ENCODE peak calls at places on chromosomes 12 and 14, in eight cellular contexts. S is CD4-positive, CD25-positive, alpha-beta regulatory T cell; Z is Panc1; R is IMR-90; P is iPS DF 6.9; W is WERI-Rb-1; A is brain microvascular endothelial cell; L is SK-N-MC. Y is an unnamed sample. For H3K36me3, the result is how much of the 10 kb centered on the place peaks cover.

GRCh38 chr12:65779091-65779642 is 45.1 kb upstream of the HMGA2 start:
- DNase-seq in S (no peak), Z (peak), R (peak), P (no peak), W (no peak), A (peak), L (no peak), Y (no peak)

GRCh38 chr14:24630087-24630871 is 3.7 kb downstream of the GZMB start:
- DNase-seq in S (no peak), Z (no peak), R (no peak), P (no peak), W (no peak), A (no peak), L (no peak), Y (no peak)

GRCh38 chr12:26658991-26659390 is 174.0 kb downstream of the ITPR2 start:
- DNase-seq in S (no peak), Z (no peak), R (peak), P (no peak), W (no peak), A (no peak), L (no peak), Y (no peak)

GRCh38 chr14:52063107-52063506 is 5.8 kb downstream of the NID2 start:
- DNase-seq in S (no peak), Z (no peak), R (peak), P (no peak), W (no peak), A (no peak), L (no peak), Y (no peak)

GRCh38 chr12:9668141-9669018 is 1.1 kb upstream of the CLEC2D start:
- DNase-seq in S (no peak), Z (no peak), R (peak), P (no peak), W (no peak), A (peak), L (no peak), Y (no peak)

GRCh38 chr12:54388214-54389138 is 3.9 kb upstream of the ZNF385A start:
- DNase-seq in S (no peak), Z (no peak), R (no peak), P (no peak), W (no peak), A (no peak), L (peak), Y (no peak)

GRCh38 chr14:95055318-95055717 is 102.0 kb downstream of the DICER1 start:
- DNase-seq in S (no peak), Z (no peak), R (no peak), P (no peak), W (no peak), A (no peak), L (no peak), Y (no peak)

GRCh38 chr14:103867523-103867953 is 20.2 kb upstream of the PPP1R13B start:
- DNase-seq in S (no peak), Z (no peak), R (no peak), P (no peak), W (no peak), A (no peak), L (no peak), Y (peak)

GRCh38 chr14:31476131-31476917 is 11.5 kb downstream of the GPR33 start:
- DNase-seq in S (no peak), Z (no peak), R (no peak), P (no peak), W (no peak), A (no peak), L (no peak), Y (no peak)

GRCh38 chr14:92037989-92038388 is 1.9 kb downstream of the TRIP11 start:
- DNase-seq in S (no peak), Z (no peak), R (peak), P (no peak), W (no peak), A (no peak), L (no peak), Y (no peak)

GRCh38 chr14:100140452-100141132 is 18.9 kb downstream of the DEGS2 start:
- DNase-seq in S (no peak), Z (no peak), R (peak), P (no peak), W (no peak), A (no peak), L (no peak), Y (peak)

GRCh38 chr12:132740313-132740646 is 21.4 kb downstream of the ANKLE2 start:
- DNase-seq in S (no peak), Z (no peak), R (no peak), P (no peak), W (no peak), A (no peak), L (no peak), Y (no peak)
- H3K36me3 ChIP-seq in S (half or more), Z (under half), R (half or more), P (half or more), W (half or more), A (half or more), L (half or more), Y (half or more)

DNA sequence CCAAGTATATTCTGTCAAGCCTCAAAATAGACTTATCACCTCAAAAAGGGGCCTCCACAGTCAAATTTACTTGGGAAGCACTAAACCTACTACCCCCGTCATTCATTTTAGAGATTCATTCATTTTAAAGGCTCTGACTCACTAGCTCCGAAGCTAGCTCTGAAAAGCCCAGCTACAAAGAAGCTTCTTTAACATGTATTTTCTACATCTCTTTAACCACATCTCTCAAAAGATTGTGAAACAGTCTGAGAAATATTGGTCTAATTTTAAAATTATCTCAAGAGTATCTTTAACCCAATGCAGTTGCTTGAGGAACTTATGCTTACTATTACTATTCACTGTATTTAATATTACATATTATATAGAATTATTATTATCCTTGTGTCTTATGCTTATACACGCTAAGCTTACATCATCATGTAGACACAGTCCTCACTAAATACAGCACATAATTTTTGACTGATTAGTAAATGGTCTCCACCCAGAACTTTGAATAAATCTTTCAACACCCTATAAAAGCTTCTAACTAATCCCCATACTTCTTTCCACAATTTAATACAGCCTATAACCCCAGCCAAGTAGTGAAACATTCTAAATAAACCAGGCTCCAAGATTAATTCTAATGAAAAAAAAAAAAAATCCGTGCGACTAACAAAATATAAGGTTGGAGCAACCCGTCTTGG is 7.8 kb downstream of the NT5DC3 start:
- DNase-seq in S (no peak), Z (no peak), R (peak), P (no peak), W (no peak), A (no peak), L (no peak), Y (no peak)
- H3K4me3 ChIP-seq in S (no peak), Z (no peak), R (no peak), P (no peak), W (no peak), A (no peak), L (no peak), Y (no peak)

GRCh38 chr12:49033611-49034286 is 15.2 kb upstream of the PRKAG1 start:
- DNase-seq in S (no peak), Z (no peak), R (no peak), P (no peak), W (no peak), A (no peak), L (no peak), Y (no peak)

GRCh38 chr12:49032276-49032675 is 13.7 kb upstream of the PRKAG1 start:
- DNase-seq in S (no peak), Z (no peak), R (no peak), P (no peak), W (no peak), A (no peak), L (no peak), Y (no peak)

GRCh38 chr12:49036029-49036428 is 17.5 kb upstream of the PRKAG1 start:
- DNase-seq in S (no peak), Z (no peak), R (no peak), P (no peak), W (no peak), A (no peak), L (no peak), Y (no peak)

GRCh38 chr12:49032679-49033447 is 14.3 kb upstream of the PRKAG1 start:
- DNase-seq in S (no peak), Z (no peak), R (no peak), P (no peak), W (no peak), A (no peak), L (no peak), Y (peak)

DNA sequence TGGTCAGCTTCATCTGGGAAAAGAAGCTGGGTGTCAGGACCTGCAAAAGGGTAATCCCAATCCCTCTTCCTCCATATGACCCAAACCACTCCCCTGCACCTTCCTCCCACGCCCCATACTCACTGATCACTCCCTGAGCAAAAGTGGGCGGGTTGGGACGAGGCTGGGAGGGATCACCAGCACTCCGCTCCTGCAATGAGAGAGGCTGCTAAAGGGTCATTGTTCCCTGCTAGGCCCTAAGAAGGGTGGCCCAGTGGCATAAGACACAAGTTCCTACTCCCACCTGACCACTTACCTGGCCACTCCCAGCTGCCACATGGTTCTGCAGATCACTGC is 15.7 kb upstream of the PRKAG1 start:
- DNase-seq in S (no peak), Z (no peak), R (no peak), P (no peak), W (no peak), A (no peak), L (no peak), Y (no peak)
- H3K36me3 ChIP-seq in S (half or more), Z (under half), R (half or more), P (half or more), W (half or more), A (half or more), L (half or more), Y (half or more)

DNA sequence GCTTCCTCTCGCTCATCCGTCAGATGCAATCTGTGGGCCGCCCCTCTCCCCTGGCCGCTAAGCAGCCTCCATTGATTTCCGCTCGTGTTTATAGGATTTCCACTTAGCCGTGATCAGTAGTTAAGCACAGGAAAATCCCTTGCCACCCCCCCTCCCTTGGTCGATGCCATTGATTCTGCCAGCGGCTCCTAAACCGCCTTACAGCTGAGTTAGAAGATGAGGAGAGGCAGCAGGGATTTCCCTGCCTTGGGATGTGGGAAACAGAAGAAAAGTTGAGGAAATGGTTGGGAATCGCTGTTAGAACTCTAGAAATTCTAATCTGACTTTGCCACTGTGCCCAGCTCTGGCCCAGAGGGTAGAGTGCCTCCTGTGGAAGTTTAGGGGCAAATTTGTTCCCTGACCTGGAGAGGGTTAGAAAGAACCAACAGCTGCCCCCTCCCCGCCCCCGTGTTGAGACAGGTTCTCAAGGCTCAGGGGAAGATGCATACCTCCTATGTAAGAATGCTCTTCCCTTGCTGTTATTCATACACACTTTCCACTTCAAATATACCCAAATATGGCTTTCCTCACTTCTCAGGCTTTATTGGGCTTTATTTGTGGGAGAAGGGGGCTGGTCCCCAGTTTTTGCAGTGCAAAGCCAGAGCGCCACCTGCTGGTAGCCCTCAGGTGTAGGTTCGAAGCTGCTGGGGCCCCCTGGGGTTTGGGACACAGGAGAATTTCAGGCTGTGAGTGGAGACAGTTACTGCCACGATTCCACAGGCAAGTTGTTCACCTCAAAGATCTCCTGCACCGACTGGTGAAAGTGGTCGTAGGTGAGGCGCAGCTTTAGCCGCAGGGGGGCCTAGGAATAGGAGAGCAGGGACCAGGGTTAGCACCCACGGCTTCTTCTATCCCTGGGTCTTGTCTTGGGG is 3.2 kb downstream of the THTPA start:
- DNase-seq in S (peak), Z (no peak), R (peak), P (no peak), W (peak), A (peak), L (no peak), Y (peak)
- H3K4me3 ChIP-seq in S (no peak), Z (no peak), R (no peak), P (no peak), W (no peak), A (no peak), L (no peak), Y (no peak)

DNA sequence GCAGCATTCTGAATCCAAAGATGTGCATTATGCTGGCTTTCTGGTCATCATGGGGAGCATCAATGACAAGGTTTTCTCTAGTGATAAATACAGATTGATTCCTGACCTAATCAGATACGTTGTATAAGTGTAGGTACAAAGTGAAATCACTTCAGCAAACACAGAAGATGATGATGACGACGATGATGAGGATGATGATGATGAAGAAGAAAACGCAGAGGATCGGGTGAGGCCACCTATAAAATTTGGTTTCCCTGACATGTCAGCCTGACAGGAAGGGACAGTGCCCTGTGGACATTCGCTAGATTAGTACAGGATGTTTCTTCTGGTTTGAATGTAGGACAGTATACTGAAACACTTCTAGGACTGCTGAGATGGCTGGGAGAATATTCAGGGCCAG is 20.2 kb downstream of the RNF34 start:
- DNase-seq in S (no peak), Z (no peak), R (no peak), P (no peak), W (no peak), A (no peak), L (no peak), Y (no peak)
- H3K36me3 ChIP-seq in S (half or more), Z (under half), R (under half), P (under half), W (half or more), A (half or more), L (half or more), Y (half or more)

GRCh38 chr12:94644622-94645021 is 5.7 kb downstream of the TMCC3 start:
- DNase-seq in S (no peak), Z (no peak), R (peak), P (no peak), W (no peak), A (peak), L (no peak), Y (peak)
- H3K4me3 ChIP-seq in S (no peak), Z (no peak), R (no peak), P (no peak), W (no peak), A (peak), L (no peak), Y (no peak)

DNA sequence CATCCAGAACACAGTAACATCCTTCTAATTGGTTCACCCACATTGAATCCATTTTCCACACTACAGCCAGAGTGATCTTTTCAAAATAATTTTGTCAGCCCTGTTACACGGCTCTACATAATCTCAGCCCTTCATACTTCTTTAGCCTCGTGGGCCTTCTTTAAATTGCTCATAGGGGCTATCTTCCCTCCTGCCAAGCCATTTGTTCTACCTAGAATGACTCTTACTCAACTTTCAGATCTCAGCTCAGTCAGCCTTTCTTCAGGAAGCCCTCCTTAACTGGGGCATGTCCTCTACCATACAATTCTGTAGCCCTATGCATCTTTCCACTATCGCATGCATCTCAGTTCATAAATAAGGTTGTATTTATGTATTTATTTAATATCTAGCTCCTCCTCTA is 39.7 kb downstream of the CEP128 start:
- DNase-seq in S (no peak), Z (no peak), R (no peak), P (no peak), W (no peak), A (no peak), L (no peak), Y (no peak)
- H3K36me3 ChIP-seq in S (under half), Z (under half), R (under half), P (under half), W (under half), A (under half), L (under half), Y (under half)